ENCODE peak calls at places on chromosomes 3 and 15, in ten cellular contexts. W is SK-N-SH, L is HepG2, Q is A549, E is tibial nerve, I is suprapubic skin, F is K562, Z is ovary, G is esophagus muscularis mucosa, S is transverse colon. A is an unnamed sample. For H3K9me3, the result is how much of the 10 kb centered on the place peaks cover.

GRCh38 chr3:9976736-9977709 is 9.6 kb downstream of the EMC3 start:
- DNase-seq in F (peak), G (peak), W (no peak), I (peak), E (peak), S (peak), Z (peak), Q (peak), L (peak), A (peak)

GRCh38 chr15:47718474-47719440 is 1.5 kb downstream of the SEMA6D start:
- DNase-seq in G (no peak), W (peak), Q (no peak), E (peak), F (no peak), S (peak), I (no peak), Z (peak), L (no peak), A (no peak)

GRCh38 chr15:80977627-80978036 is 12.0 kb downstream of the MESD start:
- DNase-seq in L (peak), G (no peak), I (peak), Z (peak), E (peak), W (peak), S (peak), Q (peak), F (peak), A (peak)

GRCh38 chr3:113268306-113268705 is 56.9 kb downstream of the BOC start:
- DNase-seq in F (no peak), I (no peak), G (no peak), Q (no peak), Z (no peak), L (no peak), E (no peak), W (no peak), S (no peak), A (no peak)

GRCh38 chr3:148211725-148212124 is 486.0 kb upstream of the AGTR1 start:
- DNase-seq in I (no peak), W (no peak), Z (no peak), E (no peak), G (no peak), S (peak), L (peak), Q (no peak), F (no peak), A (no peak)

GRCh38 chr3:170976190-170976519 is 50.4 kb downstream of the SLC2A2 start:
- DNase-seq in W (no peak), E (no peak), I (no peak), L (no peak), F (no peak), Q (no peak), Z (no peak), G (no peak), S (no peak), A (no peak)

GRCh38 chr15:100533934-100534333 is 5.2 kb upstream of the CERS3 start:
- DNase-seq in E (no peak), Z (no peak), L (no peak), Q (no peak), I (no peak), G (no peak), S (no peak), F (no peak), W (no peak), A (no peak)

GRCh38 chr3:58116161-58116955 is 94.4 kb downstream of the DNASE1L3 start:
- DNase-seq in F (no peak), Q (no peak), G (no peak), E (no peak), S (no peak), I (no peak), Z (no peak), W (no peak), L (no peak), A (no peak)

GRCh38 chr3:71056327-71056726 is 527.2 kb downstream of the FOXP1 start:
- DNase-seq in I (no peak), F (no peak), Q (no peak), S (no peak), W (no peak), L (no peak), Z (no peak), E (no peak), G (peak), A (no peak)

GRCh38 chr3:183513046-183513706 is 42.3 kb downstream of the KLHL6 start:
- DNase-seq in W (no peak), F (no peak), I (no peak), Q (no peak), Z (no peak), E (no peak), G (no peak), S (peak), L (no peak), A (no peak)

DNA sequence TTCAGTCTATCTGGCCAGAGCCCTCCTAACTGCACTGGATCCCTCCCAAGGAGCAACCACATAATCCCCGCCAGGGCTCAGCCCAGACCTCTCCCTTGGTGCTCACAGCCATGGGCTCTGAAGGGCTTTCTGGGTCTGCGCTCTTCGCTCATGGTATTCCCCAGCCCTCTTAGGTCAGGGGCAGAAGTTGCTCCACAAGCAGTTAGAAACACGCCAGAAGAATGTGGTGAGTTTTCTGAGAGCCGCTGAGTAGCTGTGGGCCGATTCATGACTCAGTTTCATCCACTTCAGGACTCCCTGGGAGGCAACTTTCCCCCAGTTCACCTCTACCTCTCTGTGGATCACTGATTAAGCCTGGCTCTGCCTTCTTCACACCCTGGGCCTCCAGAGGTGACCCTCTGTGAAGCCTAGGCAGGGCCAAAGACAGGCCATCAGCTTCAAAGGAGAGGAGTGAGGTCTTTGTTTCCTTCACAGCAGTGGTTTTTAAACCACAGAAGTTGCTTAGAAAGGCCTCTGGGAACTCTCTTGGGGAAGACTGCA is 132.4 kb upstream of the LIPC start:
- DNase-seq in W (no peak), G (no peak), L (no peak), F (no peak), Z (no peak), S (no peak), E (no peak), I (no peak), Q (no peak), A (no peak)
- H3K9me3 ChIP-seq in W (under half), G (under half), L (under half), F (under half), Z (under half), S (under half), E (under half), I (under half), Q (under half), A (under half)

GRCh38 chr15:35932541-35932940 is 386.6 kb upstream of the DPH6 start:
- DNase-seq in Q (no peak), G (no peak), S (no peak), W (peak), L (no peak), I (no peak), F (no peak), Z (no peak), E (no peak), A (no peak)
- TF ChIP-seq EP300 in Q (no peak), G (no peak), S (no peak), W (no peak), L (no peak), I (no peak), F (no peak), Z (no peak), E (no peak), A (no peak)

GRCh38 chr15:64901141-64901540 is 10.6 kb upstream of the ANKDD1A start:
- DNase-seq in L (no peak), I (no peak), G (no peak), E (no peak), S (no peak), Z (no peak), F (no peak), Q (no peak), W (no peak), A (no peak)
- TF ChIP-seq CTCF in L (no peak), I (no peak), G (no peak), E (no peak), S (no peak), Z (no peak), F (no peak), Q (no peak), W (no peak), A (no peak)

DNA sequence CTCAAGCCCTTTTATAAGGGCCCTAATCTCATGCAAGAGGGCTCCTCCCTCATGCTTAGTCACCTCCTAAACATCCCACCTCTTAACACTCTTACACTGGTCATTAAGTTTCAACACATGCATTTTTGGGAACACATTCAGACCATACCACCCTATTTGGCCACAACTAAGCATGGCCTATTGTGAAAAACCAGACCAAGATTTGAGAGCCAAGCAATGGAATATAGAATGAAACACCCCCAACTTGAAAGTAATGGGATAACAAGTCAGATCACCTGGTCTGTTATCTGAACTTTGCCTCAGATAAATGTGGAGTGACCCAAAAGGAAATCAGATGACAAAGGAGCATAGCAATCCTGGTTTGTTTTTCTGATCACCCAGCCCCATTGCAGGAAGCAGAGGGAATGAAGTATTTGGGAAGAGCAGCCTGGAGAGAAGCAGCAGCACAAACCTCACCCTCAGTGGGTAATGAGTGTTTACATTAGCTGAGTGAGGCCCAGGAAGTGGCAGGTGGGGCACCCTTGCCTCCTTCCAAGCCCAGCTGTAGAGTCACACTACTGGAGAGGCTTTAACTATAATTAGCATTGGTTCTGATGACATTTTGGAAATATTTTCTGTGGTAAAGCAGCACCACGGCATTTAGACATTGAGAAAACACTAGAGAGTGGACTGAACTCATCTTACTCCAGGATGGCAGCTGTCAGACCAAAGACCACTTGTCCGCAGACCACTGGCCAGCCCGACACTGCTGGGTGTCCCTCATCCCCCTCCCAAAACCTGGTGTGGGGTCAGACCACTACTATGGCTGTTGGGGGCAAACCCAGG is 48.8 kb upstream of the PRTG start:
- DNase-seq in E (no peak), Q (no peak), L (no peak), Z (no peak), W (no peak), I (no peak), G (no peak), F (no peak), S (no peak), A (no peak)
- H3K9me3 ChIP-seq in E (under half), Q (under half), L (under half), Z (under half), W (under half), I (under half), G (under half), F (under half), S (under half), A (under half)

GRCh38 chr3:49869525-49870126 is at the start of gene CAMKV:
- DNase-seq in E (no peak), G (no peak), Z (no peak), Q (no peak), I (no peak), F (peak), W (peak), L (no peak), S (no peak), A (no peak)
- TF ChIP-seq EP300 in E (no peak), G (no peak), Z (no peak), Q (no peak), I (no peak), F (no peak), W (no peak), L (no peak), S (no peak), A (no peak)

GRCh38 chr15:71097890-71098289 is 17.4 kb upstream of the THSD4 start:
- DNase-seq in W (no peak), S (no peak), E (no peak), Q (no peak), F (no peak), L (no peak), G (no peak), Z (no peak), I (no peak), A (no peak)
- TF ChIP-seq CTCF in W (no peak), S (no peak), E (no peak), Q (no peak), F (no peak), L (no peak), G (no peak), Z (no peak), I (no peak), A (no peak)